ENCODE peak calls at places on chromosomes 6 and 20, in six cellular contexts. One of them, this sample, is unnamed.

GRCh38 chr20:33773412-33774089 is 37.6 kb upstream of the CHMP4B start:
- DNase-seq in A549: no peak
- DNase-seq in sigmoid colon: no peak
- DNase-seq in suprapubic skin: no peak
- DNase-seq in H1: no peak
- DNase-seq in tibial nerve: no peak
- DNase-seq in this sample: no peak

GRCh38 chr6:30483677-30484279 is 5.5 kb upstream of the HLA-E start:
- DNase-seq in A549: no peak
- DNase-seq in sigmoid colon: no peak
- DNase-seq in suprapubic skin: no peak
- DNase-seq in H1: no peak
- DNase-seq in tibial nerve: no peak
- DNase-seq in this sample: no peak

GRCh38 chr6:103193413-103193812 is 1666.3 kb downstream of the HACE1 start:
- DNase-seq in A549: no peak
- DNase-seq in sigmoid colon: no peak
- DNase-seq in suprapubic skin: no peak
- DNase-seq in H1: no peak
- DNase-seq in tibial nerve: no peak
- DNase-seq in this sample: no peak

GRCh38 chr20:47546184-47547033 is 44.7 kb downstream of the NCOA3 start:
- DNase-seq in A549: no peak
- DNase-seq in sigmoid colon: no peak
- DNase-seq in suprapubic skin: no peak
- DNase-seq in H1: no peak
- DNase-seq in tibial nerve: no peak
- DNase-seq in this sample: no peak

GRCh38 chr6:69232506-69233194 is 564.2 kb downstream of the LMBRD1 start:
- DNase-seq in A549: peak
- DNase-seq in sigmoid colon: peak
- DNase-seq in suprapubic skin: no peak
- DNase-seq in H1: peak
- DNase-seq in tibial nerve: peak
- DNase-seq in this sample: peak

GRCh38 chr6:56727097-56727845 is 84.6 kb upstream of the DST start:
- DNase-seq in A549: no peak
- DNase-seq in sigmoid colon: no peak
- DNase-seq in suprapubic skin: no peak
- DNase-seq in H1: no peak
- DNase-seq in tibial nerve: no peak
- DNase-seq in this sample: no peak

GRCh38 chr6:147651249-147652063 is 143.0 kb downstream of the SAMD5 start:
- DNase-seq in A549: no peak
- DNase-seq in sigmoid colon: no peak
- DNase-seq in suprapubic skin: no peak
- DNase-seq in H1: no peak
- DNase-seq in tibial nerve: no peak
- DNase-seq in this sample: no peak

GRCh38 chr6:69138893-69139494 is 503.9 kb downstream of the ADGRB3 start:
- DNase-seq in A549: no peak
- DNase-seq in sigmoid colon: no peak
- DNase-seq in suprapubic skin: no peak
- DNase-seq in H1: no peak
- DNase-seq in tibial nerve: no peak
- DNase-seq in this sample: no peak

GRCh38 chr6:82818727-82819126 is 246.9 kb downstream of the UBE3D start:
- DNase-seq in A549: no peak
- DNase-seq in sigmoid colon: no peak
- DNase-seq in suprapubic skin: no peak
- DNase-seq in H1: no peak
- DNase-seq in tibial nerve: no peak
- DNase-seq in this sample: no peak

GRCh38 chr6:144768676-144769599 is 483.8 kb downstream of the UTRN start:
- DNase-seq in A549: no peak
- DNase-seq in sigmoid colon: no peak
- DNase-seq in suprapubic skin: no peak
- DNase-seq in H1: no peak
- DNase-seq in tibial nerve: no peak
- DNase-seq in this sample: no peak

GRCh38 chr6:15484115-15484514 is 178.7 kb downstream of the DTNBP1 start:
- DNase-seq in A549: no peak
- DNase-seq in sigmoid colon: no peak
- DNase-seq in suprapubic skin: no peak
- DNase-seq in H1: no peak
- DNase-seq in tibial nerve: no peak
- DNase-seq in this sample: no peak

GRCh38 chr6:80338201-80338836 is 231.8 kb downstream of the BCKDHB start:
- DNase-seq in A549: peak
- DNase-seq in sigmoid colon: peak
- DNase-seq in suprapubic skin: no peak
- DNase-seq in H1: peak
- DNase-seq in tibial nerve: no peak
- DNase-seq in this sample: no peak

GRCh38 chr6:158785036-158785435 is 34.1 kb downstream of the EZR start:
- DNase-seq in A549: no peak
- DNase-seq in sigmoid colon: no peak
- DNase-seq in suprapubic skin: no peak
- DNase-seq in H1: no peak
- DNase-seq in tibial nerve: no peak
- DNase-seq in this sample: no peak

GRCh38 chr6:137261393-137262154 is 42.4 kb upstream of the IFNGR1 start:
- DNase-seq in A549: no peak
- DNase-seq in sigmoid colon: no peak
- DNase-seq in suprapubic skin: no peak
- DNase-seq in H1: no peak
- DNase-seq in tibial nerve: no peak
- DNase-seq in this sample: no peak

GRCh38 chr20:15297059-15297875 is 959.9 kb upstream of the FLRT3 start:
- DNase-seq in A549: no peak
- DNase-seq in sigmoid colon: no peak
- DNase-seq in suprapubic skin: no peak
- DNase-seq in H1: no peak
- DNase-seq in tibial nerve: no peak
- DNase-seq in this sample: no peak

GRCh38 chr6:112008482-112008881 is 45.4 kb upstream of the CCN6 start:
- DNase-seq in A549: no peak
- DNase-seq in sigmoid colon: no peak
- DNase-seq in suprapubic skin: no peak
- DNase-seq in H1: no peak
- DNase-seq in tibial nerve: no peak
- DNase-seq in this sample: no peak

GRCh38 chr6:131923356-131923755 is 27.8 kb downstream of the CCN2 start:
- DNase-seq in A549: no peak
- DNase-seq in sigmoid colon: peak
- DNase-seq in suprapubic skin: no peak
- DNase-seq in H1: peak
- DNase-seq in tibial nerve: peak
- DNase-seq in this sample: peak

GRCh38 chr6:150592377-150592995 is 7.2 kb upstream of the PLEKHG1 start:
- DNase-seq in A549: no peak
- DNase-seq in sigmoid colon: no peak
- DNase-seq in suprapubic skin: no peak
- DNase-seq in H1: no peak
- DNase-seq in tibial nerve: no peak
- DNase-seq in this sample: no peak

GRCh38 chr6:31736026-31736767 is at the start of gene CLIC1:
- DNase-seq in A549: peak
- DNase-seq in sigmoid colon: peak
- DNase-seq in suprapubic skin: peak
- DNase-seq in H1: peak
- DNase-seq in tibial nerve: peak
- DNase-seq in this sample: peak

GRCh38 chr6:43306086-43306485 is 2.5 kb downstream of the CRIP3 start:
- DNase-seq in A549: no peak
- DNase-seq in sigmoid colon: no peak
- DNase-seq in suprapubic skin: no peak
- DNase-seq in H1: no peak
- DNase-seq in tibial nerve: no peak
- DNase-seq in this sample: no peak

DNA sequence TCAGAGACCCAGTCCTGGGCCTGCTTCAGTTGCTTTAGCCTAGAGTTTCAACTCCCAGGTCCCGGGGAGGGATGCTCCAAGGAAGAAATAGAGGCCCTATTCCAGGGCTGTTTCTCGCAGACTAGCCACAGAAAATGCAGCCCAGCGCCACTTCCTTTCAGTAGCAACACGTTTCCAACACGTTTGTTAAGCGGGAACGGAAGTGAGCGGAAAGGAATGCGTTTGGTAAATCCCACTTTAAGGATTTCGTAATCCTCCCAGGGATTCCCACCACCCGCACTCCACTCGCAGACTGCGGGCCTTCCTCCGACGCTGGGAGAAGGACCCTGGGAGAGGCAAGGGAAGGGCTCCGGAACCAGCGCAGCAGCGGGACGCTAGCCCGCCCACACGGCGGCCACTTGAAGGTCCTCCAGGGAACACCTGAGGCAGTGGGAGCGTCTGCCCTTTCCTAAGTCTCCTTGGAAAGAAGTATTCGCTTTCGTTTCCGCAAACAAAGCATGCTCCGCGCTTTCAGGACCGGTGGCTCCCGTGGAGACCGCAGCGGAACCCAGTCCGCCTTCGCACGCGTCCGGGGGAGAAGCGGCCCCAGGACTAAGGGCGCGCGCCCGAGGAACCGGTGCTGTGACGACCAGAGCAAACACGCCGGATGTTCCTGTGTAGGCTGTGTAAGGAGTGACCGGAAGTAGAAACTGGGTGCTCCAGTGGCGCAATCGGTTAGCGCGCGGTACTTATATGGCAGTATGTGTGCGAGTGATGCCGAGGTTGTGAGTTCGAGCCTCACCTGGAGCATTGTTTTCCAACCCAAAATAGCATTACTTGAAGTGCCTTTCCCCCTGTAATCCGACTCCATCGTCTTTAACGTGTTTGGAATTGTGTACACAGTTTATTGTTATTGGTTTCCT is 227.6 kb upstream of the PRSS16 start:
- DNase-seq in A549: peak
- DNase-seq in sigmoid colon: peak
- DNase-seq in suprapubic skin: peak
- DNase-seq in H1: peak
- DNase-seq in tibial nerve: peak
- DNase-seq in this sample: peak
- TF ChIP-seq POLR2A in A549: peak
- TF ChIP-seq POLR2A in sigmoid colon: peak
- TF ChIP-seq POLR2A in suprapubic skin: no peak
- TF ChIP-seq POLR2A in H1: peak
- TF ChIP-seq POLR2A in tibial nerve: peak
- TF ChIP-seq POLR2A in this sample: peak

GRCh38 chr6:4466769-4467480 is 309.3 kb upstream of the CDYL start:
- DNase-seq in A549: no peak
- DNase-seq in sigmoid colon: no peak
- DNase-seq in suprapubic skin: no peak
- DNase-seq in H1: no peak
- DNase-seq in tibial nerve: no peak
- DNase-seq in this sample: no peak
- TF ChIP-seq CTCF in A549: no peak
- TF ChIP-seq CTCF in sigmoid colon: no peak
- TF ChIP-seq CTCF in suprapubic skin: no peak
- TF ChIP-seq CTCF in H1: no peak
- TF ChIP-seq CTCF in tibial nerve: no peak
- TF ChIP-seq CTCF in this sample: no peak

DNA sequence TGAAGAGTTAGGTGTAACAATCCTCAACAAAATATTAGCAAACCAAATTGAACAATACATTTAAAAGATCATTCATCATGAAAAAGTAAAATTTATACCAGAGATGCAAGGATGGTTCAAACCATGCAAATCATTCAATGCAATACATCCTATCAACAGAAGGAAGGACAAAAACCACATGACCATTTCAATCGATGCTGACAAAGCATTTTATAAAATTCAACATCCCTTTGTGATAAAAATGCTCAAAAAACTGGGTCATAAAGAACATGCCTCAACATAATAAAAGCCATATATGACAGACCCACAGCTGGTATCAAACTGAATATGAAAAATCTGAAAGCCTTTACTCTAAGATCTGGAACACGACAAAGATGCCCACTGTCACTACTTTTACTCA is 490.3 kb upstream of the IRAK1BP1 start:
- DNase-seq in A549: no peak
- DNase-seq in sigmoid colon: no peak
- DNase-seq in suprapubic skin: no peak
- DNase-seq in H1: no peak
- DNase-seq in tibial nerve: no peak
- DNase-seq in this sample: no peak
- TF ChIP-seq EP300 in A549: no peak
- TF ChIP-seq EP300 in sigmoid colon: no peak
- TF ChIP-seq EP300 in suprapubic skin: no peak
- TF ChIP-seq EP300 in H1: no peak
- TF ChIP-seq EP300 in tibial nerve: no peak
- TF ChIP-seq EP300 in this sample: no peak

GRCh38 chr20:62303327-62304226 is 780 bp downstream of the ADRM1 start:
- DNase-seq in A549: no peak
- DNase-seq in sigmoid colon: peak
- DNase-seq in suprapubic skin: no peak
- DNase-seq in H1: no peak
- DNase-seq in tibial nerve: no peak
- DNase-seq in this sample: no peak
- TF ChIP-seq POLR2A in A549: no peak
- TF ChIP-seq POLR2A in sigmoid colon: no peak
- TF ChIP-seq POLR2A in suprapubic skin: no peak
- TF ChIP-seq POLR2A in H1: no peak
- TF ChIP-seq POLR2A in tibial nerve: no peak
- TF ChIP-seq POLR2A in this sample: no peak

GRCh38 chr6:95819939-95820338 is 195.8 kb upstream of the FUT9 start:
- DNase-seq in A549: no peak
- DNase-seq in sigmoid colon: no peak
- DNase-seq in suprapubic skin: no peak
- DNase-seq in H1: peak
- DNase-seq in tibial nerve: no peak
- DNase-seq in this sample: no peak
- TF ChIP-seq CTCF in A549: no peak
- TF ChIP-seq CTCF in sigmoid colon: no peak
- TF ChIP-seq CTCF in suprapubic skin: no peak
- TF ChIP-seq CTCF in H1: peak
- TF ChIP-seq CTCF in tibial nerve: no peak
- TF ChIP-seq CTCF in this sample: no peak

This sample was measured in ovary.